ENCODE peak calls at places on chromosome 2, in six cellular contexts. N is right atrium auricular region, E is astrocyte of the cerebellum, C is lower lobe of right lung, H is left lung, U is endodermal cell. R is an unnamed sample.

GRCh38 chr2:201881731-201882130 is 75.4 kb downstream of the CDK15 start:
- DNase-seq in H (no peak), N (no peak), C (no peak), U (no peak), E (no peak), R (no peak)

GRCh38 chr2:109330056-109330455 is 201.1 kb downstream of the SH3RF3 start:
- DNase-seq in E (peak), N (no peak), C (no peak), U (no peak), H (no peak), R (peak)

GRCh38 chr2:205477016-205477705 is 205.1 kb upstream of the NRP2 start:
- DNase-seq in H (no peak), U (no peak), E (no peak), C (no peak), N (no peak), R (no peak)

GRCh38 chr2:199019898-199020507 is 437.7 kb downstream of the SATB2 start:
- DNase-seq in C (no peak), U (peak), N (no peak), E (peak), H (no peak), R (peak)

GRCh38 chr2:201931955-201932354 is 101.7 kb upstream of the FZD7 start:
- DNase-seq in N (no peak), E (no peak), C (no peak), U (peak), H (no peak), R (no peak)

GRCh38 chr2:96685592-96686459 is 43.3 kb downstream of the FER1L5 start:
- DNase-seq in H (no peak), U (peak), E (no peak), C (no peak), N (no peak), R (no peak)

GRCh38 chr2:28300921-28301341 is 91.7 kb upstream of the FOSL2 start:
- DNase-seq in N (no peak), H (no peak), U (no peak), E (peak), C (no peak), R (no peak)

GRCh38 chr2:71798266-71799012 is 345.1 kb downstream of the DYSF start:
- DNase-seq in E (no peak), U (peak), H (no peak), N (no peak), C (no peak), R (no peak)

GRCh38 chr2:210546424-210547223 is 9.8 kb upstream of the CPS1 start:
- DNase-seq in U (no peak), E (no peak), N (no peak), H (no peak), C (no peak), R (no peak)

GRCh38 chr2:2743164-2743571 is 412.1 kb upstream of the MYT1L start:
- DNase-seq in H (peak), U (no peak), N (peak), C (no peak), E (peak), R (peak)

GRCh38 chr2:223797811-223798721 is 39.3 kb downstream of the AP1S3 start:
- DNase-seq in E (peak), U (no peak), N (no peak), C (no peak), H (no peak), R (peak)

GRCh38 chr2:53182609-53183008 is 585.0 kb upstream of the CHAC2 start:
- DNase-seq in H (no peak), E (no peak), C (no peak), U (peak), N (no peak), R (no peak)

GRCh38 chr2:179129574-179130238 is 79.8 kb upstream of the CCDC141 start:
- DNase-seq in N (no peak), C (no peak), H (no peak), U (no peak), E (no peak), R (no peak)

GRCh38 chr2:219285894-219286425 is 6.8 kb downstream of the DNAJB2 start:
- DNase-seq in C (no peak), N (no peak), E (no peak), U (peak), H (no peak), R (peak)

GRCh38 chr2:181106789-181107418 is 126.5 kb downstream of the UBE2E3 start:
- DNase-seq in N (no peak), U (no peak), H (no peak), C (no peak), E (peak), R (peak)

GRCh38 chr2:39567507-39567906 is 98.2 kb upstream of the TMEM178A start:
- DNase-seq in H (no peak), N (no peak), U (no peak), C (no peak), E (peak), R (peak)

GRCh38 chr2:102589444-102589843 is 29.9 kb upstream of the SLC9A2 start:
- DNase-seq in N (no peak), E (no peak), H (no peak), C (no peak), U (no peak), R (no peak)

GRCh38 chr2:54639609-54640008 is 83.9 kb upstream of the EML6 start:
- DNase-seq in H (no peak), U (no peak), C (no peak), E (no peak), N (no peak), R (no peak)

GRCh38 chr2:105646423-105647076 is 98.2 kb upstream of the NCK2 start:
- DNase-seq in U (no peak), N (no peak), H (no peak), E (no peak), C (no peak), R (no peak)

GRCh38 chr2:126788113-126788512 is 110.6 kb upstream of the TEX51 start:
- DNase-seq in N (no peak), E (no peak), U (no peak), H (no peak), C (no peak), R (no peak)

GRCh38 chr2:216478151-216478550 is 20.5 kb upstream of the RPL37A start:
- DNase-seq in C (no peak), U (peak), H (no peak), E (peak), N (no peak), R (peak)

GRCh38 chr2:239326831-239327535 is 73.8 kb downstream of the HDAC4 start:
- DNase-seq in N (peak), C (no peak), E (no peak), H (no peak), U (peak), R (no peak)

GRCh38 chr2:191263050-191263449 is 17.8 kb downstream of the MYO1B start:
- DNase-seq in C (no peak), H (no peak), N (no peak), E (no peak), U (no peak), R (no peak)

GRCh38 chr2:201130524-201131186 is 14.7 kb downstream of the CFLAR start:
- DNase-seq in E (peak), N (no peak), H (no peak), U (no peak), C (no peak), R (peak)

GRCh38 chr2:177029501-177029900 is 183.1 kb upstream of the HNRNPA3 start:
- DNase-seq in N (no peak), C (no peak), E (no peak), H (no peak), U (peak), R (no peak)

GRCh38 chr2:28423856-28424605 is 31.4 kb downstream of the FOSL2 start:
- DNase-seq in C (peak), H (peak), E (no peak), U (no peak), N (no peak), R (no peak)

GRCh38 chr2:46818141-46818552 is 97.5 kb downstream of the MCFD2 start:
- DNase-seq in U (peak), H (no peak), E (no peak), C (peak), N (peak), R (no peak)

GRCh38 chr2:29530281-29530680 is 391.1 kb downstream of the ALK start:
- DNase-seq in E (no peak), H (no peak), N (no peak), C (no peak), U (no peak), R (no peak)

GRCh38 chr2:150296795-150297546 is 190.5 kb downstream of the RND3 start:
- DNase-seq in C (no peak), U (no peak), H (no peak), N (no peak), E (no peak), R (peak)

GRCh38 chr2:9565436-9566153 is 10.0 kb upstream of the ADAM17 start:
- DNase-seq in H (peak), U (no peak), N (peak), C (no peak), E (peak), R (peak)

DNA sequence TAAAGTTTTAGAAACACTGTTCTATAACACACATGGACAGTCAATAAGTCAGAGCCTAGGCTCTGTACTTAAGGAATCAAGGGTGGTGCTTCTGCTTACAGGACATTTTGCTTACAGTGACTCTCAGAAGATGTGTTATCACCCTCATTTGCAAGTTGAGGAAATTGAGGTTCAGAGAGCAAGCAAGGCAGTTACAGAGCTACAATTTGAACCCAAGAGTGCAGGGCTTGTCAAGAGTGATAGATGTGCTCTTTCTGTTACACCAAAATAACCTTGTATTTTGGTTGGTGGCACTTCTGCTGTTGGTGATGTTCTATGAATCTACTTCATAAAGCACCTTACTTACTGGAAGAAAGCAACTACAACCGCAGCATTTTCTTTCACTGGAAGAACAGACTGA is 170.2 kb downstream of the THADA start:
- DNase-seq in N (no peak), U (no peak), C (no peak), H (no peak), E (no peak), R (no peak)
- H3K4me3 ChIP-seq in N (no peak), U (no peak), C (no peak), H (no peak), E (no peak), R (no peak)

GRCh38 chr2:25419678-25420242 is 78.0 kb upstream of the DNMT3A start:
- DNase-seq in E (no peak), N (no peak), C (no peak), U (no peak), H (no peak), R (no peak)

GRCh38 chr2:25418944-25419677 is 77.4 kb upstream of the DNMT3A start:
- DNase-seq in U (no peak), C (no peak), N (no peak), H (no peak), E (no peak), R (no peak)

GRCh38 chr2:25421289-25421688 is 79.6 kb upstream of the DNMT3A start:
- DNase-seq in E (no peak), C (no peak), N (no peak), U (no peak), H (no peak), R (no peak)

GRCh38 chr2:25421746-25422431 is 80.2 kb upstream of the DNMT3A start:
- DNase-seq in N (no peak), C (no peak), E (no peak), H (no peak), U (no peak), R (no peak)

GRCh38 chr2:25420820-25421237 is 79.1 kb upstream of the DNMT3A start:
- DNase-seq in E (no peak), N (no peak), H (no peak), C (no peak), U (no peak), R (no peak)
- H3K4me3 ChIP-seq in E (no peak), N (no peak), H (no peak), C (no peak), U (no peak), R (no peak)

GRCh38 chr2:169513926-169514325 is 4.4 kb downstream of the KLHL41 start:
- DNase-seq in N (no peak), C (no peak), H (no peak), E (no peak), U (no peak), R (peak)
- H3K4me3 ChIP-seq in N (no peak), C (no peak), H (no peak), E (no peak), U (no peak), R (peak)

GRCh38 chr2:26768759-26769500 is 4.8 kb downstream of the SLC35F6 start:
- DNase-seq in E (no peak), C (peak), N (peak), U (no peak), H (peak), R (no peak)
- H3K4me3 ChIP-seq in E (no peak), C (peak), N (no peak), U (no peak), H (no peak), R (no peak)

R was measured in skeletal muscle cell.